ENCODE peak calls at places on chromosomes 6 and 20, in seven cellular contexts. One of them, this sample, is unnamed.

GRCh38 chr6:133062077-133062476 is 179.1 kb upstream of the EYA4 start:
- DNase-seq in NCI-H2081: no peak
- DNase-seq in neural progenitor cell: no peak
- DNase-seq in right cardiac atrium: no peak
- DNase-seq in GM12891: no peak
- DNase-seq in activated naive CD4-positive, alpha-beta T cell: no peak
- DNase-seq in HT1080: peak
- DNase-seq in this sample: no peak

GRCh38 chr6:16762547-16763477 is 1.6 kb upstream of the ATXN1 start:
- DNase-seq in GM12891: peak
- DNase-seq in HT1080: peak
- DNase-seq in right cardiac atrium: peak
- DNase-seq in activated naive CD4-positive, alpha-beta T cell: no peak
- DNase-seq in neural progenitor cell: peak
- DNase-seq in NCI-H2081: peak
- DNase-seq in this sample: no peak

GRCh38 chr6:25793970-25794369 is 37.9 kb downstream of the SLC17A1 start:
- DNase-seq in HT1080: no peak
- DNase-seq in NCI-H2081: no peak
- DNase-seq in neural progenitor cell: no peak
- DNase-seq in activated naive CD4-positive, alpha-beta T cell: no peak
- DNase-seq in right cardiac atrium: no peak
- DNase-seq in GM12891: no peak
- DNase-seq in this sample: peak

GRCh38 chr6:44352259-44352658 is 9.8 kb downstream of the SPATS1 start:
- DNase-seq in activated naive CD4-positive, alpha-beta T cell: no peak
- DNase-seq in NCI-H2081: no peak
- DNase-seq in neural progenitor cell: no peak
- DNase-seq in HT1080: no peak
- DNase-seq in right cardiac atrium: no peak
- DNase-seq in GM12891: no peak
- DNase-seq in this sample: no peak

GRCh38 chr20:56664791-56665190 is 35.7 kb downstream of the TFAP2C start:
- DNase-seq in neural progenitor cell: no peak
- DNase-seq in GM12891: no peak
- DNase-seq in activated naive CD4-positive, alpha-beta T cell: no peak
- DNase-seq in NCI-H2081: no peak
- DNase-seq in right cardiac atrium: no peak
- DNase-seq in HT1080: no peak
- DNase-seq in this sample: no peak

GRCh38 chr6:15997751-15998388 is 131.0 kb upstream of the MYLIP start:
- DNase-seq in right cardiac atrium: no peak
- DNase-seq in activated naive CD4-positive, alpha-beta T cell: no peak
- DNase-seq in HT1080: no peak
- DNase-seq in NCI-H2081: no peak
- DNase-seq in neural progenitor cell: no peak
- DNase-seq in GM12891: no peak
- DNase-seq in this sample: no peak

GRCh38 chr6:100257661-100258395 is 206.9 kb downstream of the SIM1 start:
- DNase-seq in activated naive CD4-positive, alpha-beta T cell: no peak
- DNase-seq in HT1080: peak
- DNase-seq in NCI-H2081: peak
- DNase-seq in right cardiac atrium: no peak
- DNase-seq in neural progenitor cell: peak
- DNase-seq in GM12891: no peak
- DNase-seq in this sample: no peak

GRCh38 chr6:169689247-169689646 is 12.6 kb downstream of the WDR27 start:
- DNase-seq in NCI-H2081: no peak
- DNase-seq in GM12891: no peak
- DNase-seq in activated naive CD4-positive, alpha-beta T cell: no peak
- DNase-seq in HT1080: peak
- DNase-seq in neural progenitor cell: no peak
- DNase-seq in right cardiac atrium: no peak
- DNase-seq in this sample: no peak

GRCh38 chr6:107698146-107698545 is 126.0 kb downstream of the SCML4 start:
- DNase-seq in HT1080: peak
- DNase-seq in NCI-H2081: no peak
- DNase-seq in GM12891: no peak
- DNase-seq in neural progenitor cell: no peak
- DNase-seq in right cardiac atrium: no peak
- DNase-seq in activated naive CD4-positive, alpha-beta T cell: no peak
- DNase-seq in this sample: no peak

GRCh38 chr20:36779656-36780025 is 6.1 kb upstream of the DSN1 start:
- DNase-seq in NCI-H2081: no peak
- DNase-seq in right cardiac atrium: no peak
- DNase-seq in activated naive CD4-positive, alpha-beta T cell: no peak
- DNase-seq in HT1080: no peak
- DNase-seq in GM12891: no peak
- DNase-seq in neural progenitor cell: peak
- DNase-seq in this sample: no peak

GRCh38 chr6:150891886-150892485 is 26.5 kb downstream of the MTHFD1L start:
- DNase-seq in GM12891: no peak
- DNase-seq in activated naive CD4-positive, alpha-beta T cell: no peak
- DNase-seq in NCI-H2081: peak
- DNase-seq in neural progenitor cell: peak
- DNase-seq in HT1080: peak
- DNase-seq in right cardiac atrium: peak
- DNase-seq in this sample: peak

This sample was measured in GM12864.